ENCODE peak calls at places on chromosomes 4 and X, in seven cellular contexts. Y, T, N, F, O, K and V are unnamed samples.

GRCh38 chr4:5366009-5366386 is 314.7 kb downstream of the STK32B start:
- DNase-seq in Y (no peak), T (no peak), N (no peak), F (no peak), O (no peak), K (no peak), V (no peak)

GRCh38 chr4:146338512-146338911 is 124.2 kb downstream of the REELD1 start:
- DNase-seq in Y (no peak), T (no peak), N (no peak), F (no peak), O (no peak), K (no peak), V (no peak)

GRCh38 chr4:138938371-138938699 is 77.2 kb upstream of the NOCT start:
- DNase-seq in Y (no peak), T (no peak), N (no peak), F (no peak), O (no peak), K (no peak), V (no peak)

GRCh38 chrX:101642086-101642485 is 17.6 kb downstream of the ARMCX2 start:
- DNase-seq in Y (no peak), T (no peak), N (no peak), F (no peak), O (no peak), K (no peak), V (no peak)

GRCh38 chr4:73669410-73670183 is 49.4 kb upstream of the RASSF6 start:
- DNase-seq in Y (no peak), T (no peak), N (no peak), F (no peak), O (no peak), K (no peak), V (peak; percentile 49)

GRCh38 chrX:105461013-105461412 is 240.5 kb upstream of the TEX13A start:
- DNase-seq in Y (no peak), T (no peak), N (no peak), F (no peak), O (no peak), K (no peak), V (no peak)

GRCh38 chr4:8050555-8051206 is 107.9 kb downstream of the ABLIM2 start:
- DNase-seq in Y (peak; percentile 49), T (no peak), N (no peak), F (no peak), O (no peak), K (peak; percentile 73), V (peak; percentile 92)

GRCh38 chr4:20684852-20685763 is 15.2 kb upstream of the PACRGL start:
- DNase-seq in Y (no peak), T (no peak), N (no peak), F (no peak), O (no peak), K (no peak), V (no peak)

GRCh38 chr4:128579454-128579853 is 230.0 kb upstream of the JADE1 start:
- DNase-seq in Y (no peak), T (no peak), N (no peak), F (no peak), O (no peak), K (no peak), V (no peak)

GRCh38 chrX:3326721-3327120 is 19.7 kb downstream of the MXRA5 start:
- DNase-seq in Y (no peak), T (no peak), N (no peak), F (no peak), O (no peak), K (no peak), V (no peak)

GRCh38 chr4:12439633-12440305 is 1011.1 kb upstream of the HS3ST1 start:
- DNase-seq in Y (no peak), T (peak; percentile 6), N (no peak), F (no peak), O (no peak), K (no peak), V (no peak)

GRCh38 chr4:118417325-118417724 is 64.5 kb upstream of the PRSS12 start:
- DNase-seq in Y (no peak), T (peak; percentile 76), N (no peak), F (no peak), O (no peak), K (no peak), V (no peak)

GRCh38 chr4:114366368-114366767 is 232.2 kb upstream of the UGT8 start:
- DNase-seq in Y (no peak), T (no peak), N (no peak), F (no peak), O (no peak), K (no peak), V (no peak)

GRCh38 chrX:153970398-153971123 is 1.1 kb downstream of the HCFC1 start:
- DNase-seq in Y (peak; percentile 54), T (no peak), N (peak; percentile 40), F (peak; percentile 90), O (no peak), K (peak; percentile 71), V (peak; percentile 73)

GRCh38 chrX:18461431-18461830 is 36.0 kb downstream of the CDKL5 start:
- DNase-seq in Y (no peak), T (no peak), N (no peak), F (no peak), O (no peak), K (no peak), V (no peak)

GRCh38 chrX:79556750-79557149 is 189.6 kb upstream of the ITM2A start:
- DNase-seq in Y (no peak), T (no peak), N (no peak), F (no peak), O (no peak), K (no peak), V (no peak)

GRCh38 chrX:136473663-136474062 is 14.1 kb upstream of the BRS3 start:
- DNase-seq in Y (no peak), T (no peak), N (no peak), F (no peak), O (no peak), K (no peak), V (no peak)

GRCh38 chrX:145190801-145191389 is 56.4 kb upstream of the SPANXN1 start:
- DNase-seq in Y (no peak), T (no peak), N (no peak), F (no peak), O (no peak), K (no peak), V (no peak)

GRCh38 chr4:139184129-139184528 is 7.1 kb upstream of the ELF2 start:
- DNase-seq in Y (no peak), T (no peak), N (no peak), F (no peak), O (no peak), K (no peak), V (no peak)

GRCh38 chr4:27154706-27155105 is 294.1 kb downstream of the STIM2 start:
- DNase-seq in Y (no peak), T (peak; percentile 81), N (no peak), F (no peak), O (no peak), K (no peak), V (no peak)

GRCh38 chr4:81650871-81651270 is 179.2 kb upstream of the RASGEF1B start:
- DNase-seq in Y (no peak), T (no peak), N (no peak), F (no peak), O (no peak), K (no peak), V (no peak)